ENCODE peak calls at places on chromosome 11, in eight cellular contexts. E is A549; N is HFF-Myc; O is fibroblast of lung; U is body of pancreas; H is mammary epithelial cell; Y is fibroblast of the aortic adventitia; Z is CD8-positive, alpha-beta T cell. T is an unnamed sample.

GRCh38 chr11:101867951-101868350 is 46.9 kb upstream of the CEP126 start:
- DNase-seq in E (peak), N (no peak), O (peak), U (no peak), H (no peak), Y (no peak), Z (no peak), T (no peak)

GRCh38 chr11:75513250-75513649 is 12.5 kb downstream of the GDPD5 start:
- DNase-seq in E (peak), N (no peak), O (peak), U (no peak), H (no peak), Y (peak), Z (no peak), T (no peak)

GRCh38 chr11:73652046-73652730 is 5.8 kb downstream of the PLEKHB1 start:
- DNase-seq in E (no peak), N (no peak), O (no peak), U (peak), H (peak), Y (no peak), Z (no peak), T (peak)

GRCh38 chr11:13955971-13956421 is 6.5 kb upstream of the SPON1 start:
- DNase-seq in E (peak), N (peak), O (peak), U (peak), H (no peak), Y (peak), Z (peak), T (peak)

GRCh38 chr11:86486261-86487030 is 111.8 kb downstream of the CCDC81 start:
- DNase-seq in E (no peak), N (no peak), O (no peak), U (no peak), H (no peak), Y (no peak), Z (peak), T (no peak)

GRCh38 chr11:113351061-113351460 is 36.5 kb upstream of the ANKK1 start:
- DNase-seq in E (no peak), N (no peak), O (no peak), U (no peak), H (no peak), Y (no peak), Z (no peak), T (no peak)

GRCh38 chr11:68750197-68750987 is 928 bp downstream of the TESMIN start:
- DNase-seq in E (no peak), N (no peak), O (no peak), U (peak), H (no peak), Y (no peak), Z (peak), T (no peak)

GRCh38 chr11:78472382-78472781 is 54.8 kb upstream of the GAB2 start:
- DNase-seq in E (no peak), N (no peak), O (no peak), U (no peak), H (no peak), Y (no peak), Z (no peak), T (no peak)

GRCh38 chr11:120633630-120634374 is 122.3 kb downstream of the GRIK4 start:
- DNase-seq in E (no peak), N (no peak), O (no peak), U (no peak), H (no peak), Y (no peak), Z (no peak), T (no peak)

GRCh38 chr11:111526501-111526900 is 11.9 kb downstream of the HOATZ start:
- DNase-seq in E (peak), N (no peak), O (peak), U (no peak), H (peak), Y (peak), Z (peak), T (no peak)

GRCh38 chr11:26878959-26879581 is 114.8 kb upstream of the FIBIN start:
- DNase-seq in E (no peak), N (no peak), O (no peak), U (no peak), H (no peak), Y (no peak), Z (no peak), T (peak)

GRCh38 chr11:35334385-35335090 is 84.8 kb downstream of the SLC1A2 start:
- DNase-seq in E (no peak), N (no peak), O (no peak), U (no peak), H (peak), Y (no peak), Z (peak), T (no peak)

GRCh38 chr11:33307984-33308383 is 50.8 kb downstream of the HIPK3 start:
- DNase-seq in E (no peak), N (no peak), O (no peak), U (no peak), H (no peak), Y (peak), Z (no peak), T (no peak)

GRCh38 chr11:100964400-100964799 is 165.2 kb downstream of the PGR start:
- DNase-seq in E (no peak), N (no peak), O (peak), U (no peak), H (no peak), Y (peak), Z (no peak), T (no peak)

GRCh38 chr11:118448294-118448693 is 12.0 kb downstream of the KMT2A start:
- DNase-seq in E (no peak), N (no peak), O (peak), U (no peak), H (peak), Y (peak), Z (no peak), T (no peak)

GRCh38 chr11:118908931-118909618 is 16.7 kb downstream of the BCL9L start:
- DNase-seq in E (peak), N (peak), O (peak), U (peak), H (peak), Y (peak), Z (no peak), T (no peak)

GRCh38 chr11:75286826-75287465 is 46.4 kb downstream of the TPBGL start:
- DNase-seq in E (peak), N (no peak), O (no peak), U (no peak), H (no peak), Y (peak), Z (no peak), T (no peak)

GRCh38 chr11:115930886-115931537 is 426.8 kb upstream of the CADM1 start:
- DNase-seq in E (no peak), N (no peak), O (no peak), U (peak), H (no peak), Y (no peak), Z (no peak), T (no peak)

GRCh38 chr11:92204731-92205130 is 19.9 kb upstream of the FAT3 start:
- DNase-seq in E (no peak), N (no peak), O (peak), U (peak), H (no peak), Y (peak), Z (no peak), T (no peak)

GRCh38 chr11:69398529-69399492 is 82.7 kb upstream of the LINC01488 start:
- DNase-seq in E (no peak), N (no peak), O (peak), U (peak), H (peak), Y (no peak), Z (no peak), T (no peak)

GRCh38 chr11:107590460-107591097 is 368 bp upstream of the ELMOD1 start:
- DNase-seq in E (no peak), N (no peak), O (no peak), U (no peak), H (no peak), Y (no peak), Z (no peak), T (no peak)

GRCh38 chr11:84894666-84895065 is 732.5 kb downstream of the DLG2 start:
- DNase-seq in E (no peak), N (no peak), O (no peak), U (no peak), H (no peak), Y (no peak), Z (no peak), T (no peak)

GRCh38 chr11:70519117-70519516 is 120.8 kb downstream of the CTTN start:
- DNase-seq in E (no peak), N (no peak), O (no peak), U (no peak), H (no peak), Y (no peak), Z (no peak), T (no peak)

GRCh38 chr11:62694455-62695167 is 5.3 kb upstream of the LRRN4CL start:
- DNase-seq in E (peak), N (peak), O (peak), U (peak), H (peak), Y (peak), Z (peak), T (peak)

GRCh38 chr11:116962108-116962507 is 124.7 kb upstream of the APOA1 start:
- DNase-seq in E (no peak), N (no peak), O (peak), U (no peak), H (no peak), Y (no peak), Z (no peak), T (no peak)

GRCh38 chr11:86594746-86595145 is 77.7 kb downstream of the ME3 start:
- DNase-seq in E (no peak), N (no peak), O (no peak), U (no peak), H (peak), Y (no peak), Z (no peak), T (no peak)

GRCh38 chr11:87597696-87598095 is 560.0 kb downstream of the TMEM135 start:
- DNase-seq in E (no peak), N (no peak), O (no peak), U (no peak), H (no peak), Y (no peak), Z (no peak), T (no peak)

GRCh38 chr11:104106136-104106754 is 57.7 kb downstream of the PDGFD start:
- DNase-seq in E (no peak), N (peak), O (peak), U (no peak), H (no peak), Y (peak), Z (no peak), T (no peak)

GRCh38 chr11:125435461-125436238 is 60.4 kb downstream of the FEZ1 start:
- DNase-seq in E (no peak), N (no peak), O (no peak), U (no peak), H (no peak), Y (peak), Z (no peak), T (no peak)

GRCh38 chr11:74134661-74135515 is 35.9 kb downstream of the C2CD3 start:
- DNase-seq in E (peak), N (no peak), O (peak), U (no peak), H (peak), Y (no peak), Z (no peak), T (no peak)

GRCh38 chr11:2306971-2307732 is 5.3 kb downstream of the TSPAN32 start:
- DNase-seq in E (no peak), N (peak), O (no peak), U (peak), H (no peak), Y (no peak), Z (no peak), T (no peak)

GRCh38 chr11:19432370-19433163 is 191.8 kb upstream of the E2F8 start:
- DNase-seq in E (no peak), N (peak), O (peak), U (peak), H (peak), Y (peak), Z (no peak), T (no peak)

GRCh38 chr11:15258433-15259350 is 144.0 kb downstream of the INSC start:
- DNase-seq in E (peak), N (no peak), O (peak), U (peak), H (peak), Y (peak), Z (no peak), T (no peak)

GRCh38 chr11:118128821-118129474 is 23.7 kb downstream of the SCN4B start:
- DNase-seq in E (no peak), N (no peak), O (no peak), U (no peak), H (no peak), Y (no peak), Z (no peak), T (no peak)

GRCh38 chr11:120815260-120816100 is 208.4 kb upstream of the TBCEL start:
- DNase-seq in E (no peak), N (no peak), O (no peak), U (no peak), H (no peak), Y (no peak), Z (no peak), T (no peak)

GRCh38 chr11:95835351-95835750 is 45.1 kb downstream of the CEP57 start:
- DNase-seq in E (no peak), N (no peak), O (peak), U (no peak), H (no peak), Y (peak), Z (no peak), T (no peak)

GRCh38 chr11:62444271-62444833 is 25.5 kb downstream of the SCGB1A1 start:
- DNase-seq in E (no peak), N (no peak), O (peak), U (peak), H (no peak), Y (peak), Z (peak), T (no peak)

GRCh38 chr11:64164392-64165312 is 1.3 kb downstream of the MACROD1 start:
- DNase-seq in E (no peak), N (no peak), O (no peak), U (peak), H (no peak), Y (no peak), Z (no peak), T (no peak)
- H3K4me3 ChIP-seq in E (peak), N (peak), O (peak), U (peak), H (peak), Y (peak), Z (peak), T (peak)

DNA sequence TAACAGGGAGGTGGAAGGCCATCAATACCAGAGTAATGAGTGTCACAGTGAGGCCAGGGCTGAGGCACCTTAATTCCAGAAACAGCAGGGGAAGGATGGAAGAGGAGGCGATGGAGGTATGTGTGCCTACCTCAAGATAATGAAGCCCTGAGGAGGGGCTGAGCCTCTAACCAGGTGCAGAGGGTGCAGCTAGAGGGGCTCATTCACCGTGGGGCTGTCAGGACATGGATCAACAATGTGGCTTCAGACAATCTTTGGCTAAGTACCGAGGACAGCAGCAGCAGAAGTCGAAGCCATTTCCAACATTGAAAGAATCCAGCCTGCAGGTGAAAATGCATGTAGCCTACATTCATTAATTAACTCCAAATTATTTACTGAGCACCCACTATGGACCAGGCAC is 205.7 kb upstream of the SNX19 start:
- DNase-seq in E (no peak), N (no peak), O (no peak), U (no peak), H (no peak), Y (no peak), Z (no peak), T (no peak)
- H3K4me3 ChIP-seq in E (no peak), N (no peak), O (no peak), U (no peak), H (no peak), Y (no peak), Z (no peak), T (no peak)

GRCh38 chr11:64643258-64643881 is 52.4 kb downstream of the SLC22A12 start:
- DNase-seq in E (no peak), N (no peak), O (no peak), U (no peak), H (no peak), Y (no peak), Z (no peak), T (peak)

GRCh38 chr11:64642876-64643257 is 51.8 kb downstream of the SLC22A12 start:
- DNase-seq in E (no peak), N (no peak), O (no peak), U (no peak), H (no peak), Y (no peak), Z (no peak), T (no peak)

GRCh38 chr11:64643927-64644326 is 52.9 kb downstream of the SLC22A12 start:
- DNase-seq in E (no peak), N (no peak), O (no peak), U (no peak), H (no peak), Y (no peak), Z (no peak), T (no peak)

GRCh38 chr11:64642418-64642735 is 51.4 kb downstream of the SLC22A12 start:
- DNase-seq in E (no peak), N (no peak), O (no peak), U (no peak), H (no peak), Y (no peak), Z (no peak), T (no peak)

GRCh38 chr11:64644348-64645242 is 53.6 kb downstream of the SLC22A12 start:
- DNase-seq in E (no peak), N (no peak), O (no peak), U (no peak), H (no peak), Y (no peak), Z (no peak), T (no peak)
- H3K4me3 ChIP-seq in E (no peak), N (no peak), O (no peak), U (no peak), H (no peak), Y (no peak), Z (no peak), T (no peak)

GRCh38 chr11:130312046-130312445 is 2.7 kb downstream of the ZBTB44 start:
- DNase-seq in E (no peak), N (no peak), O (no peak), U (no peak), H (no peak), Y (no peak), Z (no peak), T (no peak)
- H3K4me3 ChIP-seq in E (no peak), N (no peak), O (no peak), U (no peak), H (peak), Y (no peak), Z (no peak), T (no peak)

GRCh38 chr11:94183251-94183885 is 54.7 kb downstream of the PANX1 start:
- DNase-seq in E (no peak), N (no peak), O (no peak), U (no peak), H (no peak), Y (no peak), Z (no peak), T (no peak)

GRCh38 chr11:94184861-94185260 is 56.2 kb downstream of the PANX1 start:
- DNase-seq in E (no peak), N (no peak), O (no peak), U (no peak), H (no peak), Y (no peak), Z (no peak), T (no peak)

GRCh38 chr11:94185387-94186084 is 56.9 kb downstream of the PANX1 start:
- DNase-seq in E (no peak), N (no peak), O (peak), U (peak), H (no peak), Y (peak), Z (no peak), T (no peak)

GRCh38 chr11:94184362-94184761 is 55.7 kb downstream of the PANX1 start:
- DNase-seq in E (no peak), N (no peak), O (no peak), U (no peak), H (no peak), Y (no peak), Z (no peak), T (no peak)

GRCh38 chr11:94183886-94184264 is 55.2 kb downstream of the PANX1 start:
- DNase-seq in E (peak), N (no peak), O (peak), U (peak), H (peak), Y (peak), Z (peak), T (peak)
- H3K4me3 ChIP-seq in E (no peak), N (no peak), O (no peak), U (no peak), H (no peak), Y (no peak), Z (no peak), T (no peak)

GRCh38 chr11:132020001-132020400 is 649.6 kb downstream of the NTM start:
- DNase-seq in E (no peak), N (no peak), O (no peak), U (no peak), H (no peak), Y (no peak), Z (no peak), T (no peak)
- H3K4me3 ChIP-seq in E (no peak), N (no peak), O (no peak), U (no peak), H (no peak), Y (no peak), Z (no peak), T (no peak)